ENCODE peak calls at places on chromosome 19, in five cellular contexts. R, O, N, G and E are unnamed samples.
A peak's percentile ranks its signal among the peaks of the same experiment; 100 is the strongest.

GRCh38 chr19:1592023-1592754 is 476 bp downstream of the MBD3 start:
- DNase-seq in R (peak; percentile 89), O (peak; percentile 89), G (peak; percentile 99), N (peak; percentile 41), E (peak; percentile 84)

GRCh38 chr19:2727640-2727944 is 6.4 kb upstream of the DIRAS1 start:
- DNase-seq in R (no peak), O (no peak), N (no peak), G (peak; percentile 91), E (no peak)

GRCh38 chr19:5805465-5806132 is 732 bp downstream of the NRTN start:
- DNase-seq in G (peak; percentile 73), N (no peak), R (peak; percentile 82), O (peak; percentile 73), E (peak; percentile 90)

GRCh38 chr19:30092721-30093569 is 150.9 kb downstream of the URI1 start:
- DNase-seq in N (no peak), G (no peak), R (no peak), O (no peak), E (no peak)

GRCh38 chr19:35140898-35141626 is 2.0 kb upstream of the FXYD7 start:
- DNase-seq in O (peak; percentile 85), R (peak; percentile 87), G (peak; percentile 93), N (peak; percentile 86), E (peak; percentile 98)

GRCh38 chr19:23991170-23991569 is 76.5 kb downstream of the ZNF726 start:
- DNase-seq in N (no peak), R (no peak), O (no peak), G (peak; percentile 33), E (no peak)

GRCh38 chr19:12946092-12946845 is 607 bp downstream of the RAD23A start:
- DNase-seq in R (peak; percentile 73), O (peak; percentile 88), G (peak; percentile 75), N (peak; percentile 68), E (peak; percentile 87)

GRCh38 chr19:45470147-45471081 is 2.6 kb downstream of the FOSB start:
- DNase-seq in O (peak; percentile 83), R (no peak), N (no peak), G (peak; percentile 65), E (no peak)

GRCh38 chr19:45464861-45465427 is 2.9 kb upstream of the FOSB start:
- DNase-seq in O (peak; percentile 54), G (no peak), R (no peak), N (no peak), E (no peak)

GRCh38 chr19:45117666-45118065 is 24.7 kb downstream of the PPP1R37 start:
- DNase-seq in O (no peak), R (no peak), N (no peak), G (no peak), E (no peak)

GRCh38 chr19:6999938-7000732 is 21.1 kb downstream of the MBD3L2B start:
- DNase-seq in O (no peak), G (peak; percentile 3), N (no peak), R (no peak), E (no peak)

GRCh38 chr19:6997679-6998445 is 23.4 kb downstream of the MBD3L2B start:
- DNase-seq in O (no peak), R (no peak), N (no peak), G (peak; percentile 45), E (no peak)

GRCh38 chr19:7000816-7001215 is 20.4 kb downstream of the MBD3L2B start:
- DNase-seq in O (no peak), G (peak; percentile 2), N (no peak), R (no peak), E (no peak)

GRCh38 chr19:6995054-6995453 is 26.2 kb downstream of the MBD3L2B start:
- DNase-seq in R (no peak), O (no peak), G (no peak), N (no peak), E (no peak)

DNA sequence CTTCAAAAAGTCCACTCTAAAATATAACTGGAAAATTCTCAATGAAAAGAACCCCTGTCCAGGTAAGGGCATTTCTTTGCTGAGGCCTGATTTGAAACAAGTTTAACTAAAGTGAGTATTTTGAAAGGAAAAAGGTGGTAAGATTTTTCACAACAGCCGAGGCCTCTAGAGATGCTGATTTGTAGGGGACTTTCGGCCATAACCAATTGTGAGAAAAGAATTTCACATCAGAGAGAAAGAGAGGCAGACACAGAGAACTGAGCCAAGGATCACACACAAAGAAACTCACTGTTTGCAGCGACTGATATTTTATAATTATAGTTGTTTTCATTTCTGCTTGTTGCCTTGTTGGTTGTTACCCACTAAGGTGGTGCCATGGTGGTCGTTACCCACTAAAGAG is 24.4 kb downstream of the MBD3L2B start:
- DNase-seq in N (no peak), O (no peak), R (no peak), G (no peak), E (no peak)
- H2AK5ac ChIP-seq in N (no peak overlapping the region), O (no peak overlapping the region), R (no peak overlapping the region), G (no peak overlapping the region), E (no peak overlapping the region)

GRCh38 chr19:48359123-48359522 is 4.6 kb downstream of the TMEM143 start:
- DNase-seq in G (no peak), N (no peak), R (no peak), O (no peak), E (no peak)
- H2BK12ac ChIP-seq in G (no peak overlapping the region), N (no peak overlapping the region), R (no peak overlapping the region), O (no peak overlapping the region), E (no peak overlapping the region)

GRCh38 chr19:18044825-18045304 is 36.9 kb downstream of the ARRDC2 start:
- DNase-seq in G (peak; percentile 59), O (peak; percentile 92), N (no peak), R (no peak), E (peak; percentile 56)
- H3K27ac ChIP-seq in G (no peak overlapping the region), O (no peak overlapping the region), N (no peak overlapping the region), R (no peak overlapping the region), E (no peak overlapping the region)

GRCh38 chr19:16052353-16052752 is 23.9 kb upstream of the TPM4 start:
- DNase-seq in G (no peak), R (no peak), O (no peak), N (no peak), E (no peak)
- H2AK5ac ChIP-seq in G (no peak overlapping the region), R (no peak overlapping the region), O (no peak overlapping the region), N (no peak overlapping the region), E (no peak overlapping the region)

GRCh38 chr19:51179297-51179696 is 37.2 kb downstream of the SIGLEC7 start:
- DNase-seq in G (no peak), O (no peak), R (no peak), N (no peak), E (peak; percentile 5)
- H2BK12ac ChIP-seq in G (no peak overlapping the region), O (no peak overlapping the region), R (no peak overlapping the region), N (no peak overlapping the region), E (no peak overlapping the region)

DNA sequence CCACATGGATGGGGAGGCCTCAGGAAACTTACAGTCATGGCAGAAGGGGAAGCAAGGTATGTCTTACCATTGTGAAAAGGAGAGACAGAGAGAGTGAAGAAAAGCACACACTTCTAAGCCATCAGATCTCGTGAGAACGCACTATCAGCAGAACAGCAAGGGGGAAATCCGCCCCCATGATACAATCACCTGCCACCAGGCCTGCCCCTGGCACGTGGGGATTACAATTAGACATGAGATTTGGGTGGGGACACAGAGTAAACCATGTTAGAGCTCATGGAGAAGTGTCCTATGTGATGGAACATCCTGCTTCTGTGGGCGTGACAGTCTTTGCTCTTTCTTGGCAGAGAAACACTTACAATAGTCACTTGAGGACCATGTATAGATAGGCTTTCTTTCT is 28.1 kb upstream of the ZNF331 start:
- DNase-seq in R (no peak), G (no peak), O (no peak), N (no peak), E (no peak)
- H3K27ac ChIP-seq in R (no peak overlapping the region), G (no peak overlapping the region), O (no peak overlapping the region), N (no peak overlapping the region), E (no peak overlapping the region)

DNA sequence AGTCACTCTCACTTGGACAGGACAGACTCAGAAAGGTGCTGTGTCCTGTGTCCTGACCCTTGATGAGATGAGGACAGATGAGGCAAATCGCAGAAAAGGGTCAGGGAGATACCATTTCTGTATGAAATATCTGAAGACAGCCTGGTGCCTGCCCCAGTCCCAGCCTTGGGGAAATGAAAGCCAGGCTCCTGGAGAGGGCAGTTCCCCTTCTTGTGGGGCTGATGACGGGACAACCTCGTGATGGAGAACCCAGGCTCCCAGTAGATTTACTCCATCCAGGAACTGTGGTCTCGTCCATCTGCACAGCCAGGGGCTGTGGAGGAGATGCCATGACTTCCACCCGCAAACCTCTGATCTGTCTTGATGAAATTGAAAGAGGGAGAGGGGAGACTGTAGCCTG is 13.8 kb downstream of the LILRB1 start:
- DNase-seq in R (no peak), G (peak; percentile 27), O (no peak), N (no peak), E (no peak)
- H2AK5ac ChIP-seq in R (no peak overlapping the region), G (no peak overlapping the region), O (no peak overlapping the region), N (no peak overlapping the region), E (no peak overlapping the region)